ENCODE peak calls at places on chromosomes 13 and 19, in six cellular contexts. H is GM23338, F is PC-3, C is MM.1S, Y is neural progenitor cell, E is GM23248. Q is an unnamed sample.

GRCh38 chr19:6744381-6745288 is 5.2 kb downstream of the TRIP10 start:
- DNase-seq in H (no peak), F (peak; percentile 96), C (no peak), Y (peak; percentile 34), E (peak; percentile 92), Q (peak; percentile 79)

GRCh38 chr19:55485439-55486011 is 537 bp downstream of the NAT14 start:
- DNase-seq in H (no peak), F (no peak), C (no peak), Y (no peak), E (peak; percentile 28), Q (no peak)

GRCh38 chr19:6125571-6125989 is 9.9 kb upstream of the ACSBG2 start:
- DNase-seq in H (peak; percentile 90), F (peak; percentile 95), C (peak; percentile 81), Y (peak; percentile 73), E (peak; percentile 89), Q (peak; percentile 83)

GRCh38 chr19:48874309-48875135 is 2.3 kb downstream of the PPP1R15A start:
- DNase-seq in H (no peak), F (peak; percentile 73), C (peak; percentile 36), Y (peak; percentile 1), E (peak; percentile 82), Q (no peak)

GRCh38 chr13:94722596-94722995 is 10.3 kb upstream of the SOX21 start:
- DNase-seq in H (no peak), F (no peak), C (no peak), Y (peak; percentile 46), E (no peak), Q (no peak)

GRCh38 chr13:69300131-69300530 is 807.5 kb upstream of the ATXN8OS start:
- DNase-seq in H (no peak), F (no peak), C (no peak), Y (no peak), E (no peak), Q (no peak)

GRCh38 chr19:38512277-38512676 is 78.8 kb downstream of the RYR1 start:
- DNase-seq in H (no peak), F (no peak), C (no peak), Y (no peak), E (no peak), Q (no peak)

GRCh38 chr13:66965146-66965545 is 265.0 kb downstream of the PCDH9 start:
- DNase-seq in H (no peak), F (no peak), C (no peak), Y (no peak), E (no peak), Q (no peak)

GRCh38 chr19:16920816-16921529 is 32.2 kb downstream of the F2RL3 start:
- DNase-seq in H (no peak), F (peak; percentile 90), C (no peak), Y (no peak), E (peak; percentile 91), Q (peak; percentile 54)

GRCh38 chr13:21071015-21071414 is 9.6 kb upstream of the LATS2 start:
- DNase-seq in H (no peak), F (peak; percentile 48), C (no peak), Y (no peak), E (no peak), Q (no peak)

GRCh38 chr13:37446503-37446902 is 152.1 kb downstream of the POSTN start:
- DNase-seq in H (no peak), F (peak; percentile 5), C (no peak), Y (no peak), E (peak; percentile 98), Q (peak; percentile 41)

GRCh38 chr13:99971576-99972189 is at the start of gene ZIC5:
- DNase-seq in H (peak; percentile 93), F (no peak), C (no peak), Y (peak; percentile 95), E (no peak), Q (no peak)

GRCh38 chr13:85698236-85698635 is 101.0 kb downstream of the SLITRK6 start:
- DNase-seq in H (no peak), F (no peak), C (no peak), Y (no peak), E (no peak), Q (no peak)

GRCh38 chr13:60562081-60562764 is 165.2 kb downstream of the TDRD3 start:
- DNase-seq in H (no peak), F (peak; percentile 5), C (no peak), Y (no peak), E (peak; percentile 7), Q (no peak)

DNA sequence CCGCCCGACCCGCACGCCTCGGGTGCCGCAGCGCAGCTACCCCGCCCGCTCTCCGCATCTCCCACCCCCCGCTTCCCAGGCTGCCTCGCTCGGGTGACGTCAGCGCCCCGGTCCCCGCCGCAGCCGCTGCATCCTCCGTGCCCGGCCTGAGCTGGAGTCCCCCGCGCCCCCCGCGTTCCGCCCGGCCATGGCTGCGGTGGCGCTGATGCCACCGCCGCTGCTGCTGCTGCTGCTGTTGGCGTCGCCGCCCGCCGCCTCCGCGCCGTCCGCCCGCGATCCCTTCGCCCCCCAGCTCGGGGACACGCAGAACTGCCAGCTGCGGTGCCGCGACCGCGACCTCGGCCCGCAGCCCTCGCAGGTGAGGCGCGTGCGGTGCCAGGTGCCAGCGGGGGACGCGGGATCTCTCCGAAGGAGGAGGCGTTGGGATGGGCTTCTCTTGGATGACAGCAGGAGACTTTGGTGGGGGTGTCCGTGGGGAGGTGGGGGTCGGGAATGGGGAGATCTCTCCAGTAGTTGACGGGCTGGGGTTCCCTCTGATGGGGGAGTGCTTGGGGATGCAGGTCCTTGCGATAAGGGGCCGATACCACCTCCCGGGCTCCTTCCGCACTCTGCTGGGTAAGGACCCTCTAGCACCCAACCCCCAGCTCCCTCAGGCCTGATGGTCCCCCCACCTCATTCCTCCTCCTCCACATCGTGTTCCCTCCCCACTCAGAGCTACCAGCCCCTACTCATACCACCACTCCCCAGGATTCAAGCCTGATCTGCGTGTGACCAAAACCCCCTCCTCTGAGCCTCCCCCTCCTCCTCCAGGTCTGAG is at the start of gene TMEM59L:
- DNase-seq in H (peak; percentile 65), F (no peak), C (no peak), Y (peak; percentile 77), E (peak; percentile 40), Q (no peak)
- TF ChIP-seq EZH2 in H (peak; percentile 71), F (no peak), C (peak; percentile 70), Y (peak; percentile 87), E (no peak), Q (peak; percentile 75)

DNA sequence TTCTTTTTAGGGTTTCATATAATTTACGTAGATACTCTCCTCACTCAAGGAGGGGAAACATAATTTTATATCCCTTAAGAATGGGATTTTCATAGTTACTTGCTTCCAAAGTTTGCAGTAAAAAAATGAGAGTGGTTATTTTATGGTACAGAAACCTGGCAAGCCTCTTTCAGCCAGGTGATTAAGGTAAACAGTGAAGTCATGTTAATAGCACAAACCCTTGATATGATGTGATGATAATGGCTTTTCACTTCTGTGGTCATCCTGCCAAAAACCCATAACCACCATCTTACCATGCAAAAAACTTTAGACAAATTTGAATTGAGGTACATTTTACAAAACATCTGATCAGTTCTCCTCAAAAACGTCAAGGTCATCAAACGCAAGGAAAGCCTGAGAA is 517.8 kb downstream of the SLITRK5 start:
- DNase-seq in H (no peak), F (no peak), C (no peak), Y (no peak), E (no peak), Q (no peak)
- TF ChIP-seq EZH2phosphoT487 in H (no peak), F (no peak), C (no peak), Y (no peak), E (no peak), Q (no peak)

GRCh38 chr19:12843328-12843727 is 5.0 kb downstream of the MAST1 start:
- DNase-seq in H (no peak), F (no peak), C (no peak), Y (no peak), E (no peak), Q (no peak)

GRCh38 chr19:12838893-12839656 is 760 bp downstream of the MAST1 start:
- DNase-seq in H (no peak), F (peak; percentile 47), C (no peak), Y (peak; percentile 23), E (no peak), Q (no peak)

GRCh38 chr19:12842511-12842910 is 4.2 kb downstream of the MAST1 start:
- DNase-seq in H (no peak), F (no peak), C (no peak), Y (no peak), E (no peak), Q (no peak)

GRCh38 chr19:12840091-12841079 is 2.1 kb downstream of the MAST1 start:
- DNase-seq in H (peak; percentile 98), F (peak; percentile 93), C (peak; percentile 31), Y (peak; percentile 98), E (peak; percentile 86), Q (peak; percentile 79)

DNA sequence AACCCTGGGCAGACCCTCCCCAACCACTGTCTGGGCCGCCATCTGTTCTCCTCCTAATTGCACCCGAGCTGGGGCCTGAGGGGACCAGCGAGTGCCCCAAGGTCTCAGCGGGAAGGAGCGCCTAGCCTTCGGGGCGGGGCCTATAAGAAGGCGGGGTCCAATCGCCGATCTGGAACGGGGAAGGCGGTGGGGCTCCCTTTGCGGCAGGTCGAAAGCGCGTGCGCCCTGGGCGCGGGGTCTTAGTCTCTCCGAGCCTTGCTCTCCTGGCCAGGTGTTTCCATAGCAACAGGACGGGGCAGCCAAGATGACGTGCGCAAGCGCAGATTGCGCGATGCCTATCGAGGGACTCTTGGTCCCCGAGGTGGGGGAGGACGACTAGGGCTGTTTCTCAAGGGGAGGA is 2.8 kb downstream of the MAST1 start:
- DNase-seq in H (peak; percentile 100), F (no peak), C (no peak), Y (peak; percentile 100), E (peak; percentile 45), Q (peak; percentile 77)
- TF ChIP-seq EZH2 in H (no peak), F (no peak), C (no peak), Y (no peak), E (no peak), Q (no peak)

GRCh38 chr19:50720921-50721291 is 1.3 kb upstream of the SHANK1 start:
- DNase-seq in H (no peak), F (peak; percentile 48), C (no peak), Y (peak; percentile 38), E (peak; percentile 94), Q (no peak)
- TF ChIP-seq EZH2phosphoT487 in H (no peak), F (no peak), C (no peak), Y (no peak), E (no peak), Q (no peak)

Q was measured in hepatocyte.